ENCODE peak calls at places on chromosomes 7 and 10, in four cellular contexts. One of them, this sample, is unnamed.

GRCh38 chr7:99460651-99461050 is 5.3 kb downstream of the ATP5MF start:
- DNase-seq in fibroblast of the aortic adventitia: no peak
- DNase-seq in DMS79: no peak
- DNase-seq in cardiac fibroblast: no peak
- DNase-seq in this sample: no peak

GRCh38 chr7:84370114-84370513 is 175.5 kb upstream of the SEMA3A start:
- DNase-seq in fibroblast of the aortic adventitia: no peak
- DNase-seq in DMS79: no peak
- DNase-seq in cardiac fibroblast: no peak
- DNase-seq in this sample: no peak

GRCh38 chr10:17742918-17743317 is 9.1 kb upstream of the TMEM236 start:
- DNase-seq in fibroblast of the aortic adventitia: peak; percentile 78
- DNase-seq in DMS79: no peak
- DNase-seq in cardiac fibroblast: peak; percentile 76
- DNase-seq in this sample: peak; percentile 29

GRCh38 chr7:137862964-137863363 is 16.2 kb upstream of the DGKI start:
- DNase-seq in fibroblast of the aortic adventitia: no peak
- DNase-seq in DMS79: no peak
- DNase-seq in cardiac fibroblast: no peak
- DNase-seq in this sample: no peak

GRCh38 chr7:69738396-69738889 is 140.2 kb downstream of the AUTS2 start:
- DNase-seq in fibroblast of the aortic adventitia: no peak
- DNase-seq in DMS79: peak; percentile 50
- DNase-seq in cardiac fibroblast: no peak
- DNase-seq in this sample: peak; percentile 74

GRCh38 chr7:133529861-133530260 is 277.0 kb downstream of the EXOC4 start:
- DNase-seq in fibroblast of the aortic adventitia: no peak
- DNase-seq in DMS79: peak; percentile 75
- DNase-seq in cardiac fibroblast: no peak
- DNase-seq in this sample: no peak

GRCh38 chr10:43231523-43232078 is 35.3 kb downstream of the RASGEF1A start:
- DNase-seq in fibroblast of the aortic adventitia: no peak
- DNase-seq in DMS79: no peak
- DNase-seq in cardiac fibroblast: no peak
- DNase-seq in this sample: no peak

GRCh38 chr7:17722798-17723197 is 217.5 kb downstream of the SNX13 start:
- DNase-seq in fibroblast of the aortic adventitia: no peak
- DNase-seq in DMS79: no peak
- DNase-seq in cardiac fibroblast: no peak
- DNase-seq in this sample: no peak

GRCh38 chr10:6018422-6018821 is 41.1 kb upstream of the IL15RA start:
- DNase-seq in fibroblast of the aortic adventitia: no peak
- DNase-seq in DMS79: no peak
- DNase-seq in cardiac fibroblast: no peak
- DNase-seq in this sample: no peak

GRCh38 chr7:39386718-39387117 is 179.5 kb upstream of the YAE1 start:
- DNase-seq in fibroblast of the aortic adventitia: no peak
- DNase-seq in DMS79: no peak
- DNase-seq in cardiac fibroblast: no peak
- DNase-seq in this sample: no peak

GRCh38 chr10:132113206-132113605 is 47.5 kb downstream of the JAKMIP3 start:
- DNase-seq in fibroblast of the aortic adventitia: no peak
- DNase-seq in DMS79: no peak
- DNase-seq in cardiac fibroblast: no peak
- DNase-seq in this sample: no peak

GRCh38 chr10:58667658-58668310 is 155.1 kb downstream of the BICC1 start:
- DNase-seq in fibroblast of the aortic adventitia: peak; percentile 51
- DNase-seq in DMS79: no peak
- DNase-seq in cardiac fibroblast: no peak
- DNase-seq in this sample: no peak

GRCh38 chr10:1410469-1411395 is 326.6 kb downstream of the ADARB2 start:
- DNase-seq in fibroblast of the aortic adventitia: no peak
- DNase-seq in DMS79: no peak
- DNase-seq in cardiac fibroblast: no peak
- DNase-seq in this sample: no peak

GRCh38 chr7:84477786-84478405 is 283.3 kb upstream of the SEMA3A start:
- DNase-seq in fibroblast of the aortic adventitia: no peak
- DNase-seq in DMS79: no peak
- DNase-seq in cardiac fibroblast: no peak
- DNase-seq in this sample: no peak

GRCh38 chr10:48656928-48657327 is 27.7 kb upstream of the WDFY4 start:
- DNase-seq in fibroblast of the aortic adventitia: no peak
- DNase-seq in DMS79: no peak
- DNase-seq in cardiac fibroblast: no peak
- DNase-seq in this sample: no peak

GRCh38 chr10:21524526-21525366 is 736 bp downstream of the SKIDA1 start:
- DNase-seq in fibroblast of the aortic adventitia: peak; percentile 73
- DNase-seq in DMS79: no peak
- DNase-seq in cardiac fibroblast: peak; percentile 49
- DNase-seq in this sample: peak; percentile 68

GRCh38 chr7:67625257-67625713 is 628.7 kb downstream of the TYW1 start:
- DNase-seq in fibroblast of the aortic adventitia: peak; percentile 37
- DNase-seq in DMS79: peak; percentile 35
- DNase-seq in cardiac fibroblast: peak; percentile 44
- DNase-seq in this sample: peak; percentile 58

GRCh38 chr10:26696786-26697162 is 727 bp upstream of the PDSS1 start:
- DNase-seq in fibroblast of the aortic adventitia: no peak
- DNase-seq in DMS79: no peak
- DNase-seq in cardiac fibroblast: no peak
- DNase-seq in this sample: peak; percentile 68

GRCh38 chr7:150665882-150666281 is 19.6 kb upstream of the GIMAP2 start:
- DNase-seq in fibroblast of the aortic adventitia: no peak
- DNase-seq in DMS79: no peak
- DNase-seq in cardiac fibroblast: no peak
- DNase-seq in this sample: no peak

This sample was measured in fibroblast of lung.